ENCODE peak calls at places on chromosome 3, in seven cellular contexts. G is activated CD8-positive, alpha-beta T cell treated with anti-CD3 and anti-CD28 coated beads for 36 hours; H is activated CD8-positive, alpha-beta memory T cell treated with anti-CD3 and anti-CD28 coated beads for 48 hours; B is GM06990; D is adipocyte; O is AG20443; X is omental fat pad. Q is an unnamed sample.

GRCh38 chr3:152650177-152650576 is 184.8 kb upstream of the P2RY1 start:
- DNase-seq in D (no peak), X (no peak), G (no peak), H (no peak), O (no peak), B (no peak), Q (no peak)

GRCh38 chr3:141710888-141711616 is 27.0 kb upstream of the RNF7 start:
- DNase-seq in B (no peak), H (no peak), O (peak; percentile 87), G (no peak), X (no peak), D (peak; percentile 42), Q (no peak)

GRCh38 chr3:139355502-139355901 is 11.7 kb downstream of the MRPS22 start:
- DNase-seq in X (no peak), G (no peak), B (no peak), D (peak; percentile 36), H (no peak), O (peak; percentile 64), Q (peak; percentile 30)

GRCh38 chr3:60609446-60609845 is 641.8 kb downstream of the FHIT start:
- DNase-seq in O (no peak), X (no peak), B (no peak), H (no peak), D (no peak), G (no peak), Q (no peak)

GRCh38 chr3:11948866-11949265 is 55.3 kb upstream of the SYN2 start:
- DNase-seq in B (no peak), H (no peak), O (no peak), G (no peak), D (no peak), X (no peak), Q (no peak)

GRCh38 chr3:37863949-37864822 is 2.5 kb downstream of the CTDSPL start:
- DNase-seq in X (no peak), O (no peak), B (no peak), D (peak; percentile 25), H (no peak), G (no peak), Q (no peak)

GRCh38 chr3:190886945-190887344 is 24.5 kb upstream of the GMNC start:
- DNase-seq in G (no peak), B (no peak), D (no peak), H (no peak), X (no peak), O (no peak), Q (no peak)

GRCh38 chr3:55619186-55619808 is 132.2 kb upstream of the WNT5A start:
- DNase-seq in G (no peak), D (no peak), H (no peak), X (no peak), O (no peak), B (no peak), Q (no peak)

GRCh38 chr3:128447561-128448013 is 19.1 kb downstream of the DNAJB8 start:
- DNase-seq in H (peak; percentile 13), X (no peak), B (peak; percentile 59), D (no peak), O (no peak), G (peak; percentile 90), Q (no peak)

GRCh38 chr3:11591006-11591360 is 52.7 kb downstream of the VGLL4 start:
- DNase-seq in O (peak; percentile 37), H (no peak), G (no peak), D (peak; percentile 54), B (no peak), X (no peak), Q (no peak)

GRCh38 chr3:61035573-61035972 is 215.7 kb downstream of the FHIT start:
- DNase-seq in X (no peak), B (no peak), O (no peak), H (no peak), G (no peak), D (no peak), Q (no peak)

GRCh38 chr3:65026151-65026550 is 338.4 kb upstream of the ADAMTS9 start:
- DNase-seq in B (no peak), X (no peak), O (no peak), D (no peak), G (no peak), H (no peak), Q (no peak)

GRCh38 chr3:162507397-162507796 is 1010.8 kb downstream of the OTOL1 start:
- DNase-seq in H (no peak), G (no peak), B (no peak), O (no peak), X (no peak), D (peak; percentile 18), Q (no peak)

GRCh38 chr3:14289590-14290453 is 111.2 kb downstream of the LSM3 start:
- DNase-seq in O (peak; percentile 87), X (no peak), D (peak; percentile 80), G (no peak), H (no peak), B (no peak), Q (no peak)

GRCh38 chr3:53236112-53236841 is 19.5 kb downstream of the TKT start:
- DNase-seq in H (no peak), O (peak; percentile 96), B (no peak), G (no peak), X (no peak), D (peak; percentile 85), Q (peak; percentile 83)

GRCh38 chr3:191192941-191193340 is 6.1 kb upstream of the OSTN start:
- DNase-seq in H (no peak), G (no peak), B (no peak), X (no peak), D (no peak), O (no peak), Q (no peak)

Q was measured in left cardiac atrium.